ENCODE peak calls at places on chromosomes 2 and 18, in eight cellular contexts. U is activated T-cell treated with anti-CD3 and anti-CD28 coated beads, Interleukin-2, amount 50 U/mL, for 72 hours; F is dermis microvascular lymphatic vessel endothelial cell; A is stromal cell of bone marrow; S is brain microvascular endothelial cell; Q is activated CD4-positive, alpha-beta T cell treated with anti-CD3 and anti-CD28 coated beads, Interleukin-2, amount 50 U/mL, for 24 hours; R is HTR-8/SVneo; M is SW 1271. W is an unnamed sample.

GRCh38 chr2:177906041-177906718 is 166.4 kb downstream of the PDE11A start:
- DNase-seq in U (peak), F (peak), A (peak), S (peak), Q (peak), R (peak), M (peak), W (peak)

GRCh38 chr2:149872041-149872440 is 284.5 kb upstream of the MMADHC start:
- DNase-seq in U (no peak), F (no peak), A (peak), S (no peak), Q (no peak), R (no peak), M (no peak), W (no peak)

GRCh38 chr18:7711495-7711894 is 144.4 kb downstream of the PTPRM start:
- DNase-seq in U (no peak), F (no peak), A (no peak), S (no peak), Q (no peak), R (no peak), M (no peak), W (no peak)

GRCh38 chr2:96404446-96405373 is 69.1 kb downstream of the NCAPH start:
- DNase-seq in U (no peak), F (no peak), A (no peak), S (no peak), Q (no peak), R (no peak), M (no peak), W (no peak)

GRCh38 chr2:109679627-109680026 is 65.5 kb downstream of the SOWAHC start:
- DNase-seq in U (no peak), F (no peak), A (no peak), S (no peak), Q (no peak), R (no peak), M (no peak), W (no peak)

GRCh38 chr18:44564922-44565321 is 115.8 kb upstream of the SETBP1 start:
- DNase-seq in U (no peak), F (no peak), A (no peak), S (peak), Q (no peak), R (no peak), M (no peak), W (no peak)

GRCh38 chr2:217357886-217358620 is 498.2 kb upstream of the TNP1 start:
- DNase-seq in U (no peak), F (no peak), A (no peak), S (no peak), Q (no peak), R (no peak), M (no peak), W (peak)

GRCh38 chr2:17815466-17816184 is 635 bp upstream of the MSGN1 start:
- DNase-seq in U (no peak), F (no peak), A (no peak), S (no peak), Q (no peak), R (no peak), M (no peak), W (no peak)

GRCh38 chr2:183490930-183491329 is 366.7 kb downstream of the NUP35 start:
- DNase-seq in U (no peak), F (no peak), A (peak), S (peak), Q (no peak), R (no peak), M (no peak), W (no peak)

W was measured in H7.